ENCODE peak calls at places on chromosomes 6 and 20, in four cellular contexts. H is cerebellar nuclear complex; Q is activated T-helper 1 cell treated with anti-CD3 and anti-CD28 coated beads, Interleukin-2, amount 50 U/mL, for 16 hours; D is fibroblast of mammary gland. I is an unnamed sample.

GRCh38 chr6:18226451-18226850 is 37.9 kb downstream of the DEK start:
- DNase-seq in D (peak; percentile 47), Q (no peak), H (no peak), I (no peak)

GRCh38 chr6:166815629-166816028 is 140.7 kb downstream of the RNASET2 start:
- DNase-seq in Q (no peak), D (no peak), H (no peak), I (no peak)

GRCh38 chr6:72646604-72647485 is 25.0 kb downstream of the KCNQ5 start:
- DNase-seq in Q (no peak), H (no peak), D (peak; percentile 8), I (no peak)

GRCh38 chr20:24657211-24657610 is 187.8 kb downstream of the SYNDIG1 start:
- DNase-seq in Q (no peak), H (no peak), D (peak; percentile 60), I (no peak)

GRCh38 chr6:10412165-10412947 is 2.5 kb downstream of the TFAP2A start:
- DNase-seq in D (no peak), Q (no peak), H (no peak), I (peak; percentile 87)

GRCh38 chr6:16769986-16770376 is 8.7 kb upstream of the ATXN1 start:
- DNase-seq in Q (no peak), D (peak; percentile 79), H (no peak), I (no peak)

GRCh38 chr6:7924867-7925266 is 14.3 kb upstream of the TXNDC5 start:
- DNase-seq in H (no peak), D (no peak), Q (no peak), I (no peak)

GRCh38 chr20:13250242-13250641 is 29.2 kb downstream of the ISM1 start:
- DNase-seq in D (no peak), Q (no peak), H (no peak), I (no peak)

GRCh38 chr20:23448167-23448566 is 4.5 kb downstream of the CST11 start:
- DNase-seq in Q (no peak), H (no peak), D (no peak), I (no peak)

GRCh38 chr6:134464690-134465411 is 146.9 kb upstream of the SGK1 start:
- DNase-seq in Q (no peak), D (peak; percentile 69), H (no peak), I (no peak)

GRCh38 chr6:158328446-158328845 is 16.2 kb downstream of the TULP4 start:
- DNase-seq in H (no peak), D (no peak), Q (no peak), I (no peak)

GRCh38 chr6:28206527-28207243 is 18.4 kb upstream of the ZSCAN9 start:
- DNase-seq in Q (no peak), D (no peak), H (no peak), I (no peak)

GRCh38 chr20:324177-325042 is 942 bp upstream of the SOX12 start:
- DNase-seq in H (peak; percentile 47), D (peak; percentile 76), Q (peak; percentile 75), I (peak; percentile 93)

GRCh38 chr6:12136905-12137304 is 124.8 kb downstream of the HIVEP1 start:
- DNase-seq in Q (no peak), D (peak; percentile 54), H (no peak), I (no peak)

GRCh38 chr6:31821301-31822037 is 6.1 kb upstream of the HSPA1B start:
- DNase-seq in Q (peak; percentile 21), D (peak; percentile 41), H (peak; percentile 42), I (peak; percentile 36)

GRCh38 chr20:18657575-18657974 is 69.7 kb downstream of the DTD1 start:
- DNase-seq in H (no peak), Q (no peak), D (peak; percentile 86), I (no peak)

GRCh38 chr6:26029570-26029856 is 57.7 kb upstream of the HFE start:
- DNase-seq in H (no peak), D (no peak), Q (no peak), I (no peak)

GRCh38 chr6:154298297-154298696 is 58.3 kb downstream of the IPCEF1 start:
- DNase-seq in Q (no peak), D (peak; percentile 33), H (no peak), I (no peak)

GRCh38 chr6:42088101-42088591 is 37.8 kb downstream of the TAF8 start:
- DNase-seq in H (no peak), Q (no peak), D (peak; percentile 61), I (no peak)

GRCh38 chr6:144896296-144896695 is 611.2 kb downstream of the UTRN start:
- DNase-seq in Q (no peak), D (no peak), H (no peak), I (peak; percentile 11)

GRCh38 chr6:16430661-16431089 is 192.3 kb downstream of the GMPR start:
- DNase-seq in H (no peak), Q (no peak), D (peak; percentile 38), I (no peak)

GRCh38 chr20:53702617-53703016 is 109.0 kb upstream of the ZNF217 start:
- DNase-seq in Q (no peak), D (no peak), H (no peak), I (no peak)

GRCh38 chr6:15945593-15946159 is 183.2 kb upstream of the MYLIP start:
- DNase-seq in Q (no peak), D (peak; percentile 40), H (no peak), I (no peak)

GRCh38 chr6:167917755-167918154 is 79.7 kb upstream of the KIF25 start:
- DNase-seq in D (no peak), H (no peak), Q (no peak), I (no peak)

GRCh38 chr6:21780144-21780543 is 186.6 kb downstream of the SOX4 start:
- DNase-seq in Q (no peak), H (no peak), D (no peak), I (no peak)

GRCh38 chr20:9611921-9612320 is 97.5 kb downstream of the LAMP5 start:
- DNase-seq in Q (no peak), D (no peak), H (no peak), I (no peak)

GRCh38 chr6:117503211-117503610 is 20.7 kb downstream of the DCBLD1 start:
- DNase-seq in Q (no peak), H (no peak), D (no peak), I (no peak)

GRCh38 chr20:25277051-25277801 is 29.3 kb downstream of the PYGB start:
- DNase-seq in Q (peak; percentile 2), H (no peak), D (no peak), I (no peak)

GRCh38 chr6:35311390-35312075 is 13.9 kb downstream of the DEF6 start:
- DNase-seq in H (no peak), Q (peak; percentile 45), D (no peak), I (no peak)

GRCh38 chr20:38178065-38178471 is 13.0 kb upstream of the TGM2 start:
- DNase-seq in H (no peak), Q (no peak), D (peak; percentile 56), I (no peak)

GRCh38 chr6:80454197-80454596 is 347.7 kb downstream of the BCKDHB start:
- DNase-seq in H (no peak), Q (no peak), D (peak; percentile 98), I (no peak)

GRCh38 chr6:21771626-21772320 is 178.2 kb downstream of the SOX4 start:
- DNase-seq in H (no peak), Q (no peak), D (no peak), I (no peak)

GRCh38 chr6:89951574-89952360 is 57.5 kb downstream of the GJA10 start:
- DNase-seq in Q (no peak), D (peak; percentile 33), H (no peak), I (peak; percentile 55)

GRCh38 chr20:49394264-49394663 is 88.2 kb downstream of the KCNB1 start:
- DNase-seq in Q (no peak), D (peak; percentile 56), H (no peak), I (no peak)

I was measured in COR-L47.